ENCODE peak calls at places on chromosomes 3 and 15, in seven cellular contexts. One of them, this sample, is unnamed.

GRCh38 chr3:10994311-10994710 is 1.8 kb downstream of the SLC6A1 start:
- DNase-seq in ovary: no peak
- DNase-seq in esophagus muscularis mucosa: no peak
- DNase-seq in A549: no peak
- DNase-seq in stomach: no peak
- DNase-seq in transverse colon: no peak
- DNase-seq in sigmoid colon: no peak
- DNase-seq in this sample: no peak

GRCh38 chr3:157151627-157152026 is 8.3 kb downstream of the CCNL1 start:
- DNase-seq in sigmoid colon: no peak
- DNase-seq in transverse colon: no peak
- DNase-seq in A549: peak
- DNase-seq in ovary: no peak
- DNase-seq in stomach: no peak
- DNase-seq in esophagus muscularis mucosa: no peak
- DNase-seq in this sample: no peak

GRCh38 chr3:100993309-100993708 is at the start of gene ABI3BP:
- DNase-seq in esophagus muscularis mucosa: no peak
- DNase-seq in ovary: peak
- DNase-seq in A549: peak
- DNase-seq in stomach: peak
- DNase-seq in sigmoid colon: peak
- DNase-seq in transverse colon: peak
- DNase-seq in this sample: peak

GRCh38 chr3:184346480-184346879 is 9.1 kb downstream of the FAM131A start:
- DNase-seq in ovary: no peak
- DNase-seq in stomach: no peak
- DNase-seq in sigmoid colon: no peak
- DNase-seq in transverse colon: no peak
- DNase-seq in A549: no peak
- DNase-seq in esophagus muscularis mucosa: no peak
- DNase-seq in this sample: no peak

GRCh38 chr3:64575211-64575844 is 112.5 kb downstream of the ADAMTS9 start:
- DNase-seq in stomach: no peak
- DNase-seq in sigmoid colon: no peak
- DNase-seq in ovary: no peak
- DNase-seq in transverse colon: no peak
- DNase-seq in esophagus muscularis mucosa: no peak
- DNase-seq in A549: peak
- DNase-seq in this sample: no peak

GRCh38 chr15:79197285-79197684 is 85.2 kb upstream of the ANKRD34C start:
- DNase-seq in ovary: no peak
- DNase-seq in A549: no peak
- DNase-seq in sigmoid colon: no peak
- DNase-seq in transverse colon: no peak
- DNase-seq in stomach: no peak
- DNase-seq in esophagus muscularis mucosa: no peak
- DNase-seq in this sample: no peak

GRCh38 chr15:101057841-101058407 is 138.8 kb downstream of the LRRK1 start:
- DNase-seq in transverse colon: no peak
- DNase-seq in ovary: no peak
- DNase-seq in A549: no peak
- DNase-seq in esophagus muscularis mucosa: peak
- DNase-seq in sigmoid colon: peak
- DNase-seq in stomach: peak
- DNase-seq in this sample: peak

GRCh38 chr3:13475871-13476590 is 4.1 kb upstream of the HDAC11 start:
- DNase-seq in ovary: no peak
- DNase-seq in stomach: no peak
- DNase-seq in esophagus muscularis mucosa: no peak
- DNase-seq in A549: no peak
- DNase-seq in transverse colon: no peak
- DNase-seq in sigmoid colon: no peak
- DNase-seq in this sample: no peak

GRCh38 chr3:51245871-51246270 is 139.2 kb upstream of the MANF start:
- DNase-seq in sigmoid colon: no peak
- DNase-seq in stomach: no peak
- DNase-seq in ovary: no peak
- DNase-seq in transverse colon: no peak
- DNase-seq in esophagus muscularis mucosa: no peak
- DNase-seq in A549: no peak
- DNase-seq in this sample: no peak

GRCh38 chr3:195155842-195156241 is 115.1 kb downstream of the XXYLT1 start:
- DNase-seq in esophagus muscularis mucosa: no peak
- DNase-seq in ovary: no peak
- DNase-seq in A549: no peak
- DNase-seq in transverse colon: no peak
- DNase-seq in sigmoid colon: no peak
- DNase-seq in stomach: no peak
- DNase-seq in this sample: no peak

GRCh38 chr3:14439501-14440167 is 37.2 kb downstream of the SLC6A6 start:
- DNase-seq in esophagus muscularis mucosa: no peak
- DNase-seq in A549: no peak
- DNase-seq in stomach: peak
- DNase-seq in ovary: peak
- DNase-seq in transverse colon: peak
- DNase-seq in sigmoid colon: peak
- DNase-seq in this sample: peak

GRCh38 chr15:100187677-100188076 is 154.1 kb downstream of the ADAMTS17 start:
- DNase-seq in transverse colon: no peak
- DNase-seq in ovary: no peak
- DNase-seq in esophagus muscularis mucosa: no peak
- DNase-seq in A549: no peak
- DNase-seq in sigmoid colon: peak
- DNase-seq in stomach: no peak
- DNase-seq in this sample: no peak

GRCh38 chr3:38721207-38721772 is 71.8 kb upstream of the SCN5A start:
- DNase-seq in A549: no peak
- DNase-seq in transverse colon: no peak
- DNase-seq in esophagus muscularis mucosa: no peak
- DNase-seq in stomach: no peak
- DNase-seq in ovary: no peak
- DNase-seq in sigmoid colon: no peak
- DNase-seq in this sample: no peak

GRCh38 chr15:60120100-60120499 is 116.0 kb downstream of the FOXB1 start:
- DNase-seq in ovary: no peak
- DNase-seq in stomach: no peak
- DNase-seq in esophagus muscularis mucosa: peak
- DNase-seq in sigmoid colon: no peak
- DNase-seq in A549: no peak
- DNase-seq in transverse colon: no peak
- DNase-seq in this sample: no peak

GRCh38 chr15:68364028-68364659 is 67.8 kb downstream of the ITGA11 start:
- DNase-seq in transverse colon: no peak
- DNase-seq in sigmoid colon: no peak
- DNase-seq in stomach: no peak
- DNase-seq in ovary: no peak
- DNase-seq in A549: no peak
- DNase-seq in esophagus muscularis mucosa: no peak
- DNase-seq in this sample: no peak

GRCh38 chr3:114498779-114499370 is 205.0 kb downstream of the TIGIT start:
- DNase-seq in transverse colon: no peak
- DNase-seq in ovary: no peak
- DNase-seq in stomach: no peak
- DNase-seq in A549: peak
- DNase-seq in esophagus muscularis mucosa: no peak
- DNase-seq in sigmoid colon: no peak
- DNase-seq in this sample: no peak

GRCh38 chr3:177615015-177615414 is 417.7 kb upstream of the TBL1XR1 start:
- DNase-seq in A549: no peak
- DNase-seq in stomach: peak
- DNase-seq in esophagus muscularis mucosa: peak
- DNase-seq in transverse colon: peak
- DNase-seq in ovary: peak
- DNase-seq in sigmoid colon: peak
- DNase-seq in this sample: peak

GRCh38 chr3:129554356-129555120 is 11.6 kb downstream of the H1-8 start:
- DNase-seq in stomach: no peak
- DNase-seq in A549: no peak
- DNase-seq in sigmoid colon: no peak
- DNase-seq in transverse colon: no peak
- DNase-seq in esophagus muscularis mucosa: no peak
- DNase-seq in ovary: no peak
- DNase-seq in this sample: no peak

GRCh38 chr3:105526349-105527111 is 159.8 kb downstream of the ALCAM start:
- DNase-seq in sigmoid colon: no peak
- DNase-seq in esophagus muscularis mucosa: no peak
- DNase-seq in A549: no peak
- DNase-seq in stomach: no peak
- DNase-seq in ovary: no peak
- DNase-seq in transverse colon: no peak
- DNase-seq in this sample: no peak

GRCh38 chr3:187139126-187139894 is at the start of gene RPL39L:
- DNase-seq in esophagus muscularis mucosa: peak
- DNase-seq in stomach: peak
- DNase-seq in A549: peak
- DNase-seq in sigmoid colon: peak
- DNase-seq in transverse colon: peak
- DNase-seq in ovary: peak
- DNase-seq in this sample: peak

GRCh38 chr3:175456496-175456895 is 597.4 kb downstream of the NAALADL2 start:
- DNase-seq in transverse colon: no peak
- DNase-seq in sigmoid colon: no peak
- DNase-seq in stomach: no peak
- DNase-seq in ovary: no peak
- DNase-seq in A549: no peak
- DNase-seq in esophagus muscularis mucosa: no peak
- DNase-seq in this sample: no peak
- TF ChIP-seq EP300 in transverse colon: no peak
- TF ChIP-seq EP300 in sigmoid colon: no peak
- TF ChIP-seq EP300 in stomach: no peak
- TF ChIP-seq EP300 in ovary: no peak
- TF ChIP-seq EP300 in A549: no peak
- TF ChIP-seq EP300 in esophagus muscularis mucosa: no peak
- TF ChIP-seq EP300 in this sample: no peak

GRCh38 chr3:9897408-9898372 is 5.0 kb upstream of the IL17RE start:
- DNase-seq in stomach: peak
- DNase-seq in transverse colon: peak
- DNase-seq in ovary: no peak
- DNase-seq in A549: peak
- DNase-seq in sigmoid colon: no peak
- DNase-seq in esophagus muscularis mucosa: no peak
- DNase-seq in this sample: no peak
- TF ChIP-seq EP300 in stomach: no peak
- TF ChIP-seq EP300 in transverse colon: no peak
- TF ChIP-seq EP300 in ovary: no peak
- TF ChIP-seq EP300 in A549: no peak
- TF ChIP-seq EP300 in sigmoid colon: no peak
- TF ChIP-seq EP300 in esophagus muscularis mucosa: no peak
- TF ChIP-seq EP300 in this sample: no peak

GRCh38 chr3:155805802-155806618 is at the start of gene C3orf33:
- DNase-seq in esophagus muscularis mucosa: no peak
- DNase-seq in transverse colon: peak
- DNase-seq in sigmoid colon: peak
- DNase-seq in stomach: peak
- DNase-seq in A549: peak
- DNase-seq in ovary: peak
- DNase-seq in this sample: peak
- TF ChIP-seq EP300 in esophagus muscularis mucosa: no peak
- TF ChIP-seq EP300 in transverse colon: no peak
- TF ChIP-seq EP300 in sigmoid colon: no peak
- TF ChIP-seq EP300 in stomach: no peak
- TF ChIP-seq EP300 in A549: no peak
- TF ChIP-seq EP300 in ovary: no peak
- TF ChIP-seq EP300 in this sample: peak

GRCh38 chr15:35254052-35254451 is 169.0 kb upstream of the NANOGP8 start:
- DNase-seq in esophagus muscularis mucosa: no peak
- DNase-seq in stomach: no peak
- DNase-seq in transverse colon: no peak
- DNase-seq in A549: no peak
- DNase-seq in sigmoid colon: no peak
- DNase-seq in ovary: no peak
- DNase-seq in this sample: no peak
- TF ChIP-seq EP300 in esophagus muscularis mucosa: no peak
- TF ChIP-seq EP300 in stomach: no peak
- TF ChIP-seq EP300 in transverse colon: no peak
- TF ChIP-seq EP300 in A549: no peak
- TF ChIP-seq EP300 in sigmoid colon: no peak
- TF ChIP-seq EP300 in ovary: no peak
- TF ChIP-seq EP300 in this sample: no peak

GRCh38 chr3:61560452-61561373 is 658 bp upstream of the PTPRG start:
- DNase-seq in transverse colon: peak
- DNase-seq in stomach: peak
- DNase-seq in ovary: peak
- DNase-seq in esophagus muscularis mucosa: peak
- DNase-seq in A549: peak
- DNase-seq in sigmoid colon: peak
- DNase-seq in this sample: peak
- TF ChIP-seq EP300 in transverse colon: no peak
- TF ChIP-seq EP300 in stomach: peak
- TF ChIP-seq EP300 in ovary: no peak
- TF ChIP-seq EP300 in esophagus muscularis mucosa: peak
- TF ChIP-seq EP300 in A549: no peak
- TF ChIP-seq EP300 in sigmoid colon: no peak
- TF ChIP-seq EP300 in this sample: peak

GRCh38 chr3:172649987-172650386 is 60.9 kb downstream of the NCEH1 start:
- DNase-seq in transverse colon: no peak
- DNase-seq in ovary: no peak
- DNase-seq in sigmoid colon: no peak
- DNase-seq in esophagus muscularis mucosa: peak
- DNase-seq in stomach: no peak
- DNase-seq in A549: no peak
- DNase-seq in this sample: no peak

GRCh38 chr3:172655388-172655787 is 55.5 kb downstream of the NCEH1 start:
- DNase-seq in esophagus muscularis mucosa: peak
- DNase-seq in stomach: no peak
- DNase-seq in transverse colon: no peak
- DNase-seq in ovary: no peak
- DNase-seq in A549: no peak
- DNase-seq in sigmoid colon: no peak
- DNase-seq in this sample: no peak

GRCh38 chr3:172654470-172654869 is 56.4 kb downstream of the NCEH1 start:
- DNase-seq in esophagus muscularis mucosa: peak
- DNase-seq in ovary: no peak
- DNase-seq in A549: no peak
- DNase-seq in sigmoid colon: no peak
- DNase-seq in transverse colon: no peak
- DNase-seq in stomach: no peak
- DNase-seq in this sample: no peak

GRCh38 chr3:172651936-172652595 is 58.8 kb downstream of the NCEH1 start:
- DNase-seq in esophagus muscularis mucosa: peak
- DNase-seq in sigmoid colon: no peak
- DNase-seq in transverse colon: no peak
- DNase-seq in A549: no peak
- DNase-seq in ovary: no peak
- DNase-seq in stomach: no peak
- DNase-seq in this sample: no peak

GRCh38 chr3:172653004-172653403 is 57.9 kb downstream of the NCEH1 start:
- DNase-seq in transverse colon: no peak
- DNase-seq in stomach: no peak
- DNase-seq in sigmoid colon: no peak
- DNase-seq in A549: no peak
- DNase-seq in esophagus muscularis mucosa: peak
- DNase-seq in ovary: no peak
- DNase-seq in this sample: no peak
- TF ChIP-seq EP300 in transverse colon: no peak
- TF ChIP-seq EP300 in stomach: no peak
- TF ChIP-seq EP300 in sigmoid colon: no peak
- TF ChIP-seq EP300 in A549: no peak
- TF ChIP-seq EP300 in esophagus muscularis mucosa: no peak
- TF ChIP-seq EP300 in ovary: no peak
- TF ChIP-seq EP300 in this sample: no peak

This sample was measured in tibial nerve.